ENCODE peak calls at places on chromosome 21, in six cellular contexts. J is fibroblast of the aortic adventitia; V is fibroblast of lung; C is activated T-helper 1 cell treated with anti-CD3 and anti-CD28 coated beads, Interleukin-2, amount 50 U/mL, for 16 hours; U is fibroblast of mammary gland; H is GM23248. Q is an unnamed sample.

GRCh38 chr21:46156378-46156645 is 933 bp upstream of the FTCD start:
- DNase-seq in C (no peak), J (no peak), U (no peak), H (no peak), V (no peak), Q (no peak)

GRCh38 chr21:44820851-44821250 is 3.0 kb upstream of the SUMO3 start:
- DNase-seq in U (peak; percentile 38), V (peak; percentile 23), C (no peak), J (peak; percentile 18), H (peak; percentile 75), Q (peak; percentile 58)

GRCh38 chr21:45880097-45881068 is 101.2 kb upstream of the COL6A1 start:
- DNase-seq in J (peak; percentile 73), C (peak; percentile 46), U (peak; percentile 84), V (peak; percentile 67), H (peak; percentile 87), Q (peak; percentile 83)

GRCh38 chr21:32712043-32712442 is 15.8 kb downstream of the SYNJ1 start:
- DNase-seq in V (peak; percentile 15), J (no peak), U (no peak), H (no peak), C (no peak), Q (no peak)

GRCh38 chr21:37074195-37074510 is 1.1 kb downstream of the TTC3 start:
- DNase-seq in V (no peak), H (peak; percentile 62), J (no peak), U (peak; percentile 18), C (no peak), Q (no peak)

GRCh38 chr21:15992171-15992570 is 262.4 kb downstream of the USP25 start:
- DNase-seq in U (peak; percentile 83), V (peak; percentile 49), H (peak; percentile 49), J (peak; percentile 23), C (no peak), Q (no peak)

GRCh38 chr21:38741976-38742309 is 63.8 kb upstream of the ETS2 start:
- DNase-seq in C (no peak), U (no peak), V (no peak), H (no peak), J (no peak), Q (no peak)

GRCh38 chr21:45408811-45409261 is 3.9 kb downstream of the COL18A1 start:
- DNase-seq in V (no peak), H (no peak), J (no peak), C (no peak), U (no peak), Q (no peak)

GRCh38 chr21:36122977-36123376 is 11.9 kb upstream of the CBR3 start:
- DNase-seq in J (no peak), C (no peak), U (no peak), V (no peak), H (peak; percentile 26), Q (no peak)

GRCh38 chr21:39123375-39123774 is 59.9 kb downstream of the PSMG1 start:
- DNase-seq in C (no peak), U (no peak), J (no peak), V (no peak), H (no peak), Q (no peak)

GRCh38 chr21:35102488-35103407 is 53.6 kb upstream of the RUNX1 start:
- DNase-seq in J (no peak), H (no peak), U (no peak), C (no peak), V (no peak), Q (no peak)

GRCh38 chr21:42833859-42834729 is 45.2 kb downstream of the WDR4 start:
- DNase-seq in U (no peak), J (no peak), V (no peak), C (no peak), H (no peak), Q (no peak)

GRCh38 chr21:28521932-28522826 is 470.5 kb downstream of the LTN1 start:
- DNase-seq in U (peak; percentile 82), J (peak; percentile 88), H (peak; percentile 62), V (peak; percentile 33), C (no peak), Q (peak; percentile 39)

GRCh38 chr21:44306926-44307687 is 7.3 kb downstream of the PFKL start:
- DNase-seq in C (no peak), H (no peak), V (peak; percentile 46), U (no peak), J (peak; percentile 9), Q (no peak)

GRCh38 chr21:45322231-45322959 is 34.7 kb upstream of the POFUT2 start:
- DNase-seq in J (no peak), C (no peak), V (no peak), U (no peak), H (no peak), Q (no peak)

GRCh38 chr21:42002421-42002958 is 7.7 kb downstream of the ZBTB21 start:
- DNase-seq in V (peak; percentile 98), H (peak; percentile 97), J (peak; percentile 68), C (peak; percentile 53), U (peak; percentile 95), Q (peak; percentile 77)

GRCh38 chr21:44701541-44701940 is 4.6 kb downstream of the KRTAP10-12 start:
- DNase-seq in H (no peak), V (no peak), U (no peak), J (no peak), C (no peak), Q (no peak)

GRCh38 chr21:28769683-28770082 is 223.0 kb downstream of the LTN1 start:
- DNase-seq in U (peak; percentile 69), H (peak; percentile 40), J (no peak), V (no peak), C (no peak), Q (no peak)

GRCh38 chr21:37631319-37632117 is 264.9 kb downstream of the DYRK1A start:
- DNase-seq in J (no peak), H (no peak), V (no peak), U (no peak), C (no peak), Q (no peak)

GRCh38 chr21:41970751-41971653 is 17.2 kb upstream of the C2CD2 start:
- DNase-seq in U (no peak), V (no peak), J (no peak), C (no peak), H (no peak), Q (no peak)

GRCh38 chr21:37206531-37206930 is 60.6 kb downstream of the VPS26C start:
- DNase-seq in C (no peak), V (no peak), U (no peak), J (no peak), H (no peak), Q (no peak)

GRCh38 chr21:45996311-45997204 is 15.0 kb downstream of the COL6A1 start:
- DNase-seq in J (no peak), H (peak; percentile 13), U (no peak), V (no peak), C (no peak), Q (no peak)

GRCh38 chr21:38323721-38324591 is 67.2 kb downstream of the KCNJ15 start:
- DNase-seq in U (peak; percentile 100), H (peak; percentile 97), V (peak; percentile 96), C (no peak), J (peak; percentile 91), Q (peak; percentile 75)

GRCh38 chr21:31870472-31870871 is 2.3 kb upstream of the HUNK start:
- DNase-seq in U (no peak), C (no peak), V (no peak), J (no peak), H (no peak), Q (no peak)

GRCh38 chr21:34360488-34361241 is 3.1 kb upstream of the KCNE2 start:
- DNase-seq in H (no peak), J (no peak), U (no peak), V (no peak), C (no peak), Q (no peak)

GRCh38 chr21:43631411-43632107 is 27.7 kb downstream of the HSF2BP start:
- DNase-seq in U (no peak), C (no peak), H (no peak), J (no peak), V (no peak), Q (no peak)

GRCh38 chr21:15282666-15283065 is 217.9 kb upstream of the NRIP1 start:
- DNase-seq in U (peak; percentile 23), H (no peak), C (no peak), J (peak; percentile 50), V (peak; percentile 29), Q (no peak)

GRCh38 chr21:30620522-30620921 is at the start of gene KRTAP20-4:
- DNase-seq in C (no peak), H (no peak), V (no peak), U (no peak), J (no peak), Q (no peak)

GRCh38 chr21:34348890-34349519 is 14.8 kb upstream of the KCNE2 start:
- DNase-seq in H (no peak), V (no peak), U (no peak), C (no peak), J (no peak), Q (no peak)

GRCh38 chr21:35528109-35529042 is 479.3 kb upstream of the RUNX1 start:
- DNase-seq in C (peak; percentile 3), U (no peak), J (peak; percentile 17), H (no peak), V (no peak), Q (peak; percentile 37)

GRCh38 chr21:41210405-41211040 is 42.6 kb downstream of the BACE2 start:
- DNase-seq in H (no peak), J (no peak), U (peak; percentile 28), C (no peak), V (peak; percentile 80), Q (no peak)

GRCh38 chr21:29684106-29684505 is 255.7 kb downstream of the GRIK1 start:
- DNase-seq in U (no peak), C (no peak), H (no peak), V (no peak), J (no peak), Q (no peak)